ENCODE peak calls at places on chromosomes 2 and 18, in eight cellular contexts. I, G, U, W, P, Y, T and B are unnamed samples.

GRCh38 chr2:29753676-29754444 is 167.5 kb downstream of the ALK start:
- DNase-seq in I (no peak), G (peak), U (no peak), W (peak), P (no peak), Y (no peak), T (no peak), B (no peak)

GRCh38 chr2:171522057-171522803 is at the start of gene CYBRD1:
- DNase-seq in I (peak), G (peak), U (peak), W (peak), P (peak), Y (no peak), T (peak), B (peak)

GRCh38 chr2:170878061-170878460 is 51.0 kb upstream of the GORASP2 start:
- DNase-seq in I (no peak), G (peak), U (no peak), W (no peak), P (no peak), Y (no peak), T (no peak), B (no peak)

GRCh38 chr2:235463893-235464292 is 29.9 kb upstream of the AGAP1 start:
- DNase-seq in I (no peak), G (no peak), U (no peak), W (no peak), P (no peak), Y (no peak), T (no peak), B (no peak)

GRCh38 chr2:108220942-108221541 is 18.7 kb upstream of the SULT1C3 start:
- DNase-seq in I (no peak), G (no peak), U (peak), W (no peak), P (no peak), Y (no peak), T (no peak), B (no peak)

GRCh38 chr18:49072524-49072934 is 121.8 kb upstream of the SMAD7 start:
- DNase-seq in I (no peak), G (peak), U (no peak), W (no peak), P (no peak), Y (no peak), T (no peak), B (no peak)

GRCh38 chr2:106107509-106108131 is 86.5 kb downstream of the UXS1 start:
- DNase-seq in I (no peak), G (peak), U (no peak), W (peak), P (no peak), Y (no peak), T (no peak), B (peak)

GRCh38 chr2:238136820-238137537 is 1.5 kb upstream of the KLHL30 start:
- DNase-seq in I (no peak), G (peak), U (no peak), W (no peak), P (no peak), Y (no peak), T (peak), B (no peak)

GRCh38 chr18:48797841-48798255 is 152.9 kb downstream of the SMAD7 start:
- DNase-seq in I (no peak), G (no peak), U (no peak), W (no peak), P (no peak), Y (no peak), T (no peak), B (no peak)

GRCh38 chr2:133200684-133201421 is 367.4 kb downstream of the NCKAP5 start:
- DNase-seq in I (no peak), G (peak), U (no peak), W (peak), P (peak), Y (no peak), T (no peak), B (peak)

GRCh38 chr18:7789853-7790552 is 222.9 kb downstream of the PTPRM start:
- DNase-seq in I (no peak), G (peak), U (no peak), W (peak), P (peak), Y (no peak), T (no peak), B (peak)

GRCh38 chr2:8003462-8004075 is 678.3 kb upstream of the ID2 start:
- DNase-seq in I (no peak), G (peak), U (no peak), W (no peak), P (no peak), Y (no peak), T (peak), B (no peak)

GRCh38 chr2:143296089-143296488 is 166.9 kb downstream of the ARHGAP15 start:
- DNase-seq in I (no peak), G (no peak), U (no peak), W (no peak), P (no peak), Y (no peak), T (no peak), B (no peak)

GRCh38 chr2:143525006-143525405 is 395.8 kb downstream of the ARHGAP15 start:
- DNase-seq in I (no peak), G (peak), U (no peak), W (no peak), P (no peak), Y (no peak), T (no peak), B (no peak)

GRCh38 chr18:68215931-68216330 is 499.0 kb downstream of the TMX3 start:
- DNase-seq in I (no peak), G (peak), U (no peak), W (no peak), P (peak), Y (no peak), T (no peak), B (no peak)

GRCh38 chr2:190812506-190813294 is 67.9 kb upstream of the GLS start:
- DNase-seq in I (no peak), G (peak), U (no peak), W (no peak), P (no peak), Y (no peak), T (no peak), B (no peak)

GRCh38 chr2:192155521-192156118 is 39.1 kb downstream of the TMEFF2 start:
- DNase-seq in I (no peak), G (no peak), U (no peak), W (no peak), P (no peak), Y (no peak), T (peak), B (no peak)

GRCh38 chr2:224934542-224935188 is 107.6 kb downstream of the DOCK10 start:
- DNase-seq in I (no peak), G (peak), U (no peak), W (no peak), P (no peak), Y (no peak), T (no peak), B (no peak)

GRCh38 chr2:197092431-197092830 is 165.9 kb upstream of the PGAP1 start:
- DNase-seq in I (no peak), G (peak), U (no peak), W (peak), P (no peak), Y (no peak), T (no peak), B (no peak)

GRCh38 chr2:109348190-109348589 is 219.2 kb downstream of the SH3RF3 start:
- DNase-seq in I (no peak), G (no peak), U (no peak), W (no peak), P (no peak), Y (no peak), T (no peak), B (no peak)

GRCh38 chr2:10775036-10775780 is 37.4 kb downstream of the PDIA6 start:
- DNase-seq in I (no peak), G (no peak), U (no peak), W (no peak), P (no peak), Y (no peak), T (no peak), B (no peak)

GRCh38 chr2:129050116-129050515 is 731.4 kb upstream of the HS6ST1 start:
- DNase-seq in I (no peak), G (no peak), U (no peak), W (no peak), P (no peak), Y (no peak), T (no peak), B (no peak)

GRCh38 chr2:223306371-223306770 is 254.4 kb downstream of the KCNE4 start:
- DNase-seq in I (no peak), G (peak), U (no peak), W (peak), P (no peak), Y (no peak), T (no peak), B (peak)

GRCh38 chr2:204825054-204825453 is 279.8 kb downstream of the PARD3B start:
- DNase-seq in I (no peak), G (no peak), U (no peak), W (peak), P (no peak), Y (no peak), T (no peak), B (no peak)

GRCh38 chr2:108923736-108924443 is 65.1 kb downstream of the EDAR start:
- DNase-seq in I (no peak), G (no peak), U (no peak), W (no peak), P (no peak), Y (no peak), T (no peak), B (no peak)

GRCh38 chr2:71783215-71783614 is 329.9 kb downstream of the DYSF start:
- DNase-seq in I (no peak), G (peak), U (no peak), W (no peak), P (no peak), Y (no peak), T (no peak), B (peak)

GRCh38 chr2:29192526-29192925 is 77.3 kb downstream of the CLIP4 start:
- DNase-seq in I (no peak), G (peak), U (no peak), W (peak), P (no peak), Y (no peak), T (no peak), B (no peak)

GRCh38 chr2:58938988-58939387 is 697.9 kb upstream of the FANCL start:
- DNase-seq in I (no peak), G (peak), U (no peak), W (peak), P (no peak), Y (no peak), T (no peak), B (peak)